ENCODE peak calls at places on chromosomes 2 and 18, in seven cellular contexts. A is HepG2, M is fibroblast of lung, Q is neural crest cell, O is foreskin fibroblast, G is type B pancreatic cell, T is right lobe of liver. I is an unnamed sample.

GRCh38 chr2:158893057-158893456 is 75.4 kb upstream of the TANC1 start:
- DNase-seq in T (no peak), O (peak), A (no peak), Q (no peak), M (peak), G (no peak), I (no peak)

GRCh38 chr2:204479557-204479956 is 65.7 kb upstream of the PARD3B start:
- DNase-seq in Q (no peak), T (no peak), G (no peak), A (no peak), M (no peak), O (peak), I (no peak)

GRCh38 chr2:183541766-183542165 is 417.5 kb downstream of the NUP35 start:
- DNase-seq in T (no peak), A (no peak), G (no peak), Q (no peak), O (no peak), M (no peak), I (no peak)

GRCh38 chr2:216217904-216218260 is 108.7 kb downstream of the XRCC5 start:
- DNase-seq in T (no peak), M (no peak), G (no peak), A (no peak), Q (no peak), O (no peak), I (no peak)

GRCh38 chr18:9787716-9788115 is 79.6 kb downstream of the RAB31 start:
- DNase-seq in O (no peak), Q (no peak), M (peak), A (no peak), T (no peak), G (no peak), I (no peak)

GRCh38 chr2:57981369-57981768 is 65.2 kb upstream of the VRK2 start:
- DNase-seq in T (no peak), G (no peak), M (peak), O (peak), Q (no peak), A (no peak), I (no peak)

GRCh38 chr2:159144776-159145614 is 141.5 kb downstream of the WDSUB1 start:
- DNase-seq in A (no peak), G (no peak), Q (no peak), M (no peak), T (no peak), O (no peak), I (no peak)

GRCh38 chr2:173414823-173415322 is 60.2 kb downstream of the CDCA7 start:
- DNase-seq in T (no peak), O (peak), A (no peak), G (no peak), Q (no peak), M (peak), I (no peak)

GRCh38 chr18:23881778-23882177 is 132.8 kb upstream of the TTC39C start:
- DNase-seq in M (no peak), T (no peak), A (no peak), Q (no peak), O (no peak), G (no peak), I (no peak)

GRCh38 chr2:156908825-156909224 is 348.7 kb upstream of the GALNT5 start:
- DNase-seq in G (no peak), M (peak), A (no peak), O (peak), Q (no peak), T (no peak), I (no peak)

GRCh38 chr2:85887566-85888019 is 1.2 kb downstream of the ST3GAL5 start:
- DNase-seq in A (no peak), T (peak), G (no peak), Q (no peak), M (peak), O (peak), I (peak)
- TF ChIP-seq CTCF in A (peak), T (peak), G (no peak), Q (peak), M (no peak), O (no peak), I (no peak)

DNA sequence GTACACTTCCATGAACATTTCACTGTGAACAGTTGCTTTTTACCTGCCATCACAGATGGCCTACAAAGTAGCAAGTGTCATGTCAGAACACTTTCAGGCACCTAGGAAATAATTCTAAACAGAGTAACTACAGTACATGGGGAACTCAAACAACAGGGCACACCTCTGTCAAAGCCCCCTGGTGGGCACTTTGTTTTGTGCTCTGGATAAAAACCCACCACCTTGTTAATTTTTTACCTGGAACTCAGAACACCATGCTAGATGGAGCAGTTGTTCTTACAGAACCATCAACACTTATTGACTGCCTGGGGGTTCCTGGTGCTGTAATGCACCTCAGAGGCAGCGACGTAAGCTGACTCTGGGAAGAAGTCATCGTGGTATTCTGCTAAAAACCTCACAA is 2.3 kb downstream of the MSL3B start:
- DNase-seq in A (peak), M (no peak), O (no peak), G (no peak), Q (no peak), T (no peak), I (no peak)
- TF ChIP-seq CTCF in A (peak), M (peak), O (peak), G (peak), Q (peak), T (no peak), I (peak)

GRCh38 chr18:12328179-12328823 is 20.3 kb downstream of the TUBB6 start:
- DNase-seq in M (no peak), O (no peak), T (no peak), Q (no peak), G (no peak), A (no peak), I (no peak)
- TF ChIP-seq CTCF in M (no peak), O (no peak), T (no peak), Q (peak), G (peak), A (no peak), I (peak)

GRCh38 chr2:120958623-120959366 is 223.1 kb downstream of the GLI2 start:
- DNase-seq in T (no peak), Q (peak), G (no peak), O (no peak), M (no peak), A (no peak), I (peak)
- TF ChIP-seq CTCF in T (no peak), Q (peak), G (peak), O (peak), M (peak), A (peak), I (peak)